ENCODE peak calls at places on chromosomes 4 and X, in seven cellular contexts. B, E, H, V, S, J and D are unnamed samples.

GRCh38 chrX:71954458-71954857 is 43.8 kb downstream of the NHSL2 start:
- DNase-seq in V (no peak), S (no peak), E (no peak), J (no peak), B (no peak), H (no peak), D (no peak)

GRCh38 chr4:145436793-145437192 is 44.9 kb upstream of the SMAD1 start:
- DNase-seq in E (no peak), B (no peak), V (no peak), J (no peak), H (no peak), S (no peak), D (no peak)

GRCh38 chr4:41670530-41670929 is 78.0 kb downstream of the PHOX2B start:
- DNase-seq in H (no peak), V (no peak), J (no peak), S (no peak), E (no peak), B (no peak), D (no peak)

GRCh38 chr4:41977709-41978108 is 3.8 kb upstream of the DCAF4L1 start:
- DNase-seq in V (no peak), H (no peak), B (no peak), S (no peak), E (no peak), J (no peak), D (no peak)

GRCh38 chr4:128123036-128123435 is 61.9 kb downstream of the LARP1B start:
- DNase-seq in E (no peak), J (no peak), S (no peak), H (no peak), B (no peak), V (no peak), D (no peak)

GRCh38 chr4:26557164-26557563 is 26.7 kb upstream of the TBC1D19 start:
- DNase-seq in S (peak; percentile 19), J (no peak), B (no peak), E (no peak), V (no peak), H (no peak), D (no peak)

GRCh38 chr4:20020049-20020448 is 231.7 kb upstream of the SLIT2 start:
- DNase-seq in H (no peak), S (no peak), V (no peak), J (no peak), B (no peak), E (no peak), D (no peak)

GRCh38 chr4:17186916-17187315 is 288.5 kb upstream of the LDB2 start:
- DNase-seq in V (no peak), E (no peak), J (no peak), H (no peak), B (no peak), S (no peak), D (no peak)

GRCh38 chr4:186161138-186161537 is 30.2 kb upstream of the CYP4V2 start:
- DNase-seq in J (peak; percentile 63), B (no peak), H (no peak), E (no peak), V (no peak), S (no peak), D (no peak)

GRCh38 chr4:140130677-140131076 is 23.3 kb downstream of the MAML3 start:
- DNase-seq in S (no peak), J (no peak), E (no peak), B (no peak), V (no peak), H (no peak), D (peak; percentile 81)

GRCh38 chr4:140150636-140150885 is 3.4 kb downstream of the MAML3 start:
- DNase-seq in S (no peak), E (peak; percentile 70), J (no peak), V (no peak), B (no peak), H (no peak), D (no peak)

GRCh38 chr4:180106122-180106521 is 2137.1 kb upstream of the TENM3 start:
- DNase-seq in B (no peak), V (no peak), S (no peak), E (no peak), H (no peak), J (no peak), D (no peak)

GRCh38 chr4:94889961-94890360 is 132.2 kb downstream of the BMPR1B start:
- DNase-seq in B (no peak), E (no peak), J (no peak), V (no peak), H (no peak), S (no peak), D (no peak)

GRCh38 chr4:25448379-25449109 is 71.5 kb downstream of the ANAPC4 start:
- DNase-seq in S (no peak), V (no peak), J (no peak), E (no peak), B (no peak), H (no peak), D (no peak)

GRCh38 chr4:140092094-140092820 is 61.7 kb downstream of the MAML3 start:
- DNase-seq in S (peak; percentile 74), B (peak; percentile 31), V (no peak), H (no peak), E (peak; percentile 6), J (no peak), D (no peak)

GRCh38 chr4:118281611-118282442 is 71.0 kb downstream of the PRSS12 start:
- DNase-seq in E (peak; percentile 52), S (no peak), V (no peak), H (peak; percentile 18), J (no peak), B (no peak), D (no peak)

GRCh38 chr4:118279328-118279727 is 73.5 kb downstream of the PRSS12 start:
- DNase-seq in V (no peak), E (peak; percentile 12), B (no peak), S (no peak), H (no peak), J (no peak), D (no peak)

GRCh38 chr4:118279920-118280432 is 72.8 kb downstream of the PRSS12 start:
- DNase-seq in S (no peak), B (no peak), J (no peak), V (no peak), E (peak; percentile 7), H (no peak), D (no peak)

GRCh38 chr4:118278473-118279274 is 74.1 kb downstream of the PRSS12 start:
- DNase-seq in E (peak; percentile 97), V (peak; percentile 69), H (peak; percentile 93), S (peak; percentile 97), J (peak; percentile 89), B (peak; percentile 91), D (peak; percentile 91)

GRCh38 chr4:118280501-118281218 is 72.1 kb downstream of the PRSS12 start:
- DNase-seq in H (peak; percentile 74), J (peak; percentile 38), S (peak; percentile 50), V (peak; percentile 41), B (no peak), E (peak; percentile 73), D (peak; percentile 67)
- TF ChIP-seq SIN3A in H (no peak), J (no peak), S (no peak), V (no peak), B (no peak), E (no peak), D (peak; percentile 47)

GRCh38 chrX:3697701-3698279 is 15.7 kb downstream of the PRKX start:
- DNase-seq in B (no peak), V (no peak), E (no peak), S (no peak), J (no peak), H (no peak), D (no peak)
- TF ChIP-seq SIN3A in B (no peak), V (no peak), E (no peak), S (no peak), J (no peak), H (no peak), D (no peak)

GRCh38 chr4:2260336-2261109 is 1.4 kb downstream of the MXD4 start:
- DNase-seq in S (no peak), J (no peak), V (no peak), E (no peak), B (no peak), H (no peak), D (no peak)

GRCh38 chr4:2261853-2262144 is at the start of gene MXD4:
- DNase-seq in B (no peak), S (no peak), H (no peak), E (no peak), V (no peak), J (no peak), D (no peak)

GRCh38 chr4:2262145-2262943 is 435 bp upstream of the MXD4 start:
- DNase-seq in J (peak; percentile 91), V (peak; percentile 76), E (peak; percentile 99), S (peak; percentile 98), H (peak; percentile 97), B (peak; percentile 97), D (peak; percentile 97)

GRCh38 chr4:2259541-2260267 is 2.2 kb downstream of the MXD4 start:
- DNase-seq in J (no peak), B (no peak), E (no peak), H (no peak), V (no peak), S (no peak), D (no peak)

GRCh38 chr4:2261110-2261852 is 628 bp downstream of the MXD4 start:
- DNase-seq in J (no peak), S (peak; percentile 88), B (no peak), H (no peak), V (no peak), E (peak; percentile 69), D (no peak)
- TF ChIP-seq SIN3A in J (peak; percentile 82), S (no peak), B (peak; percentile 30), H (no peak), V (peak; percentile 58), E (peak; percentile 77), D (no peak)

DNA sequence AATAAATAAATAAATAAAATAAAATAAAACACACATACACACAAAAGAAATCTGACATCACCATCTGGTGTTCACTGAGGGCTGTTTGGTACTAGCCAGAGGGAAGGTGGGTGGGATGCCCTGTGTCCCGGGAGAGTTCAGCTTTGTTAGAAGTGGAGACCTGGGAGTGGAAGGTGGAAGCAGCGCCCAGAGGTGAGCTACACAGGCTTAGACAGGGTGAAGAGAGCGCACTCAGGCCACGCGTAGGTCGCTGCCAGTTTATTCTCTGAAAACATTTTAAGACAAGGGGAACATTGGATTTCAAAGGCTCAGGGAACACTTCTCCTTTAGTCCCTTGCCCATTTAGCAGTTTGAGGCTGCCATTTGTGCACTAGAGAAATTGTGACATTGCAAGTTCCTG is 405.3 kb upstream of the NR3C2 start:
- DNase-seq in E (no peak), B (no peak), J (no peak), H (no peak), V (no peak), S (peak; percentile 2), D (no peak)
- TF ChIP-seq SIN3A in E (no peak), B (no peak), J (no peak), H (no peak), V (no peak), S (no peak), D (no peak)

DNA sequence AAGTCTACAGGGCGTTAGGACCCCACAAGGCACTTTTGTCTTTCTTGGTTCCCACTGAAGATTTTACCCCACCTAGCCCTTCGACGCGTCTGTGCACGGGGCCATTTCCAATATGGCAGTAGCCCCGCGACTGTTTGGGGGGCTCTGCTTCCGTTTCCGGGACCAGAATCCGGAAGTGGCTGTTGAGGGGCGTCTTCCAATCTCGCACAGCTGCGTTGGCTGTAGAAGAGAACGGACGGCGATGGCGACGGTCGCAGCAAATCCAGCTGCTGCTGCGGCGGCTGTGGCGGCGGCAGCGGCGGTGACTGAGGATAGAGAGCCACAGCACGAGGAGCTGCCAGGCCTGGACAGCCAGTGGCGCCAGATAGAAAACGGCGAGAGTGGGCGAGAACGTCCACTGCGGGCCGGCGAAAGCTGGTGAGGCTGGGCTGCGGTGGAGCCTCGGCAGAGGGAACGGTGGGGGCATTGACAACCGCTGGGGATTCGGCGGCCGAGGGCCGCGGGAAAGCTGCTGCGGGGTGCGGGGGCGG is at the start of gene USP11:
- DNase-seq in E (peak; percentile 65), H (peak; percentile 47), S (peak; percentile 78), B (no peak), J (no peak), V (no peak), D (no peak)
- TF ChIP-seq SIN3A in E (no peak), H (peak; percentile 36), S (no peak), B (no peak), J (peak; percentile 46), V (no peak), D (no peak)